ENCODE peak calls at places on chromosomes 7 and 10, in eight cellular contexts. T is left ventricle myocardium inferior, C is aorta, J is mammary epithelial cell, Y is A549, A is skeletal muscle cell, L is gastrocnemius medialis, V is fibroblast of lung. P is an unnamed sample.

GRCh38 chr7:109842386-109842785 is 1248.5 kb upstream of the LRRN3 start:
- DNase-seq in T (no peak), A (no peak), L (no peak), V (no peak), J (no peak), Y (no peak), C (no peak), P (no peak)

GRCh38 chr10:132586731-132587130 is 49.1 kb downstream of the INPP5A start:
- DNase-seq in Y (no peak), L (no peak), J (no peak), A (no peak), T (no peak), V (no peak), C (no peak), P (no peak)

GRCh38 chr7:41501466-41501865 is 201.4 kb downstream of the INHBA start:
- DNase-seq in T (no peak), J (no peak), C (no peak), A (no peak), Y (no peak), V (no peak), L (no peak), P (no peak)

GRCh38 chr7:1284743-1285458 is 52.2 kb downstream of the UNCX start:
- DNase-seq in L (no peak), J (no peak), T (peak), V (no peak), A (no peak), Y (no peak), C (peak), P (no peak)

GRCh38 chr7:122919643-122920181 is 33.5 kb upstream of the CADPS2 start:
- DNase-seq in L (no peak), J (peak), V (no peak), C (no peak), Y (no peak), T (no peak), A (no peak), P (no peak)

GRCh38 chr10:30013684-30014246 is 45.6 kb downstream of the JCAD start:
- DNase-seq in L (peak), J (no peak), Y (no peak), C (no peak), T (peak), A (peak), V (no peak), P (no peak)

GRCh38 chr10:77865585-77866324 is 60.8 kb downstream of the DLG5 start:
- DNase-seq in J (no peak), V (no peak), L (peak), T (no peak), A (no peak), C (no peak), Y (no peak), P (no peak)

GRCh38 chr7:154767194-154767593 is 235.7 kb downstream of the PAXIP1 start:
- DNase-seq in J (no peak), V (no peak), T (no peak), L (no peak), A (no peak), C (no peak), Y (no peak), P (no peak)

GRCh38 chr7:13724631-13725566 is 264.6 kb downstream of the ETV1 start:
- DNase-seq in V (no peak), Y (no peak), T (no peak), L (no peak), J (no peak), C (no peak), A (no peak), P (no peak)

GRCh38 chr10:117215079-117215478 is 17.8 kb downstream of the KCNK18 start:
- DNase-seq in T (no peak), V (no peak), L (no peak), A (no peak), C (no peak), J (no peak), Y (no peak), P (no peak)

GRCh38 chr10:117216611-117217195 is 19.4 kb downstream of the KCNK18 start:
- DNase-seq in V (peak), Y (peak), T (peak), C (peak), A (peak), L (peak), J (peak), P (no peak)

GRCh38 chr10:117212176-117212575 is 14.9 kb downstream of the KCNK18 start:
- DNase-seq in C (no peak), L (no peak), Y (no peak), A (no peak), V (no peak), T (no peak), J (no peak), P (no peak)

GRCh38 chr10:117216028-117216427 is 18.7 kb downstream of the KCNK18 start:
- DNase-seq in J (no peak), C (no peak), L (no peak), V (no peak), Y (no peak), A (no peak), T (no peak), P (no peak)

DNA sequence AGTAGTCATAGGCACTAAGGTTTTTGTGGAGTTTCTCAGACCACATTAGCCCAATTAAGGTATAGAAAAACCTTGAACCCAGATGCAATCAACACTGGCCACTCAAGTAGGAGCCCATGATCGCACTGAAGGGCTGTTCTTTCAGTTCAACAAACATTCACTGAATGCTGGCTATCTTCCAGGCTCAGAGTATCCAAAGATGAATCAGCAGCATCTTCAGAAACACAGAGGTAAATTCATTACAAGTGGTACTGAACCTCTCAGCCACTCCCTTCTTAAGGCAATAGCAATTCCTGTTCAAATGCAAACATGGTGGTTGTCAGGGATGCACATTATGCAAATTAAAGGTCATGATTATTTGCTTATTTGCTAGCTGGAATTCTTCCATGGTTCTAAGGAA is 17.1 kb downstream of the KCNK18 start:
- DNase-seq in Y (peak), L (no peak), C (no peak), A (no peak), V (no peak), T (no peak), J (peak), P (peak)
- H3K4me3 ChIP-seq in Y (no peak), L (no peak), C (no peak), A (no peak), V (no peak), T (no peak), J (no peak), P (no peak)

DNA sequence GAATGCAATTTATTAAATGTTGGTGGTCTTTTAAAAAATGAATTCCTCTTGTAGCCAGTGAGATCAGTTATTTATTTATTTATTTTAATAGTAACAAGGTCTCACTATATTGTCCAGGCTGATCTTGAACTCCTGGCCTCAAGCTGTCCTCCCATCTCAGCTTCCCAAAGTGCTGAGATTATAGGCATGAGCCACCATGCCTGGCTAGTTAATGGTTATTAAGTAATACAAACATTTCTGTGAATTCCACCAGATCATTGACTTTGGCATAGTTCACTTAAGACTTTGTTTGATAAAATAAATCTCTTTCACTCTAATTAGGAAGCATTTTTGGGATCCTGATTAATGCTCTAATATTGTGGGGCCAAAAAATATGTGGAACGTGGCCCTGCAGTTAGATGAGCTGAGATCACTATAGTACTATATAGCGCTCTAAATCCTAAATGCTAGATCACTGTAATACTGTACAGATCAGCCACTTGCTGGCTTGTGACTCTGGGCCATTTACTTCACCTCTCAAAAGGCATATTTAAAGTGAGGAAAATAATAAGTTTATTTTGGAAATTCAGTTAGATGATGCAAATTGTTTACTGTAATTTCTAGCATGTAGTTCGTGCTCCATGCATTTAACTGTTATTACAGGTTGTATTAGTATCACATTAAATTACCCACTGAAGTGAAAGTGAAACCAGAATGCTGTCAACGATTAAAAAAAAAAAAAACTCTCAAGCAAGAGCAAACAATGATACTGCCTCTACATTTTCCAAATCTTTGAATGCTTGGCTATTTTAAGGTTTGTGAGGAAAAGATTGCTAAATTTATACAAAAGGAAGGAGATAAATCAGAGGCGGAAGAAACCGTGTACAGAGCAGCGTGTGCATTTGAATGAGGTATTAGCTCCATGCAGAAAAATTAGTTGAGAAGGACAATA is 15.9 kb upstream of the FAS start:
- DNase-seq in Y (no peak), A (no peak), V (peak), J (peak), T (no peak), L (no peak), C (no peak), P (no peak)
- H3K4me3 ChIP-seq in Y (peak), A (peak), V (peak), J (peak), T (peak), L (peak), C (peak), P (peak)

GRCh38 chr10:91164520-91165065 is 55.9 kb upstream of the PCGF5 start:
- DNase-seq in T (no peak), J (no peak), Y (no peak), A (no peak), L (no peak), C (no peak), V (no peak), P (no peak)
- H3K4me3 ChIP-seq in T (peak), J (peak), Y (peak), A (peak), L (no peak), C (peak), V (peak), P (peak)

GRCh38 chr10:125823663-125824251 is 411 bp downstream of the BCCIP start:
- DNase-seq in C (no peak), J (peak), V (peak), T (no peak), A (no peak), L (no peak), Y (no peak), P (no peak)
- H3K4me3 ChIP-seq in C (peak), J (peak), V (peak), T (peak), A (peak), L (peak), Y (peak), P (peak)

P was measured in epithelial cell of proximal tubule.